ENCODE peak calls at places on chromosomes 11 and 22, in eight cellular contexts. M is thyroid gland, J is tibial nerve, W is A549, Q is upper lobe of left lung, C is HepG2, Z is spleen, E is HCT116. K is an unnamed sample.

GRCh38 chr11:2250041-2250440 is 20.3 kb downstream of the ASCL2 start:
- DNase-seq in M (no peak), J (no peak), W (no peak), Q (no peak), C (no peak), Z (peak), E (no peak), K (no peak)

GRCh38 chr11:118398797-118399564 is 2.4 kb upstream of the ATP5MG start:
- DNase-seq in M (no peak), J (no peak), W (no peak), Q (no peak), C (no peak), Z (no peak), E (no peak), K (no peak)

GRCh38 chr22:26295583-26296126 is 126.4 kb downstream of the SEZ6L start:
- DNase-seq in M (no peak), J (no peak), W (no peak), Q (no peak), C (no peak), Z (no peak), E (no peak), K (no peak)

GRCh38 chr22:43197271-43197941 is 10.5 kb upstream of the TTLL12 start:
- DNase-seq in M (peak), J (no peak), W (no peak), Q (peak), C (no peak), Z (no peak), E (no peak), K (no peak)

GRCh38 chr11:15852179-15852578 is 504.2 kb downstream of the SOX6 start:
- DNase-seq in M (no peak), J (no peak), W (peak), Q (no peak), C (peak), Z (no peak), E (peak), K (no peak)

GRCh38 chr11:44332665-44333064 is 22.7 kb upstream of the ALX4 start:
- DNase-seq in M (no peak), J (no peak), W (no peak), Q (no peak), C (no peak), Z (no peak), E (no peak), K (no peak)

GRCh38 chr11:117908261-117908895 is 20.8 kb downstream of the TMPRSS13 start:
- DNase-seq in M (no peak), J (no peak), W (no peak), Q (peak), C (no peak), Z (peak), E (no peak), K (no peak)

GRCh38 chr22:43186272-43187170 is at the start of gene TTLL12:
- DNase-seq in M (peak), J (no peak), W (peak), Q (peak), C (no peak), Z (peak), E (no peak), K (no peak)

GRCh38 chr11:72864692-72865655 is 50.8 kb downstream of the ATG16L2 start:
- DNase-seq in M (no peak), J (no peak), W (no peak), Q (no peak), C (no peak), Z (no peak), E (no peak), K (no peak)

GRCh38 chr11:73384871-73385692 is 8.9 kb downstream of the RELT start:
- DNase-seq in M (no peak), J (no peak), W (no peak), Q (peak), C (no peak), Z (peak), E (no peak), K (no peak)

GRCh38 chr22:39428597-39429071 is 28.2 kb upstream of the MGAT3 start:
- DNase-seq in M (no peak), J (no peak), W (no peak), Q (no peak), C (no peak), Z (peak), E (no peak), K (no peak)

GRCh38 chr22:20319041-20319744 is 667 bp downstream of the DGCR6L start:
- DNase-seq in M (no peak), J (no peak), W (no peak), Q (no peak), C (no peak), Z (peak), E (no peak), K (no peak)

GRCh38 chr11:65551572-65552398 is 6.4 kb downstream of the LTBP3 start:
- DNase-seq in M (peak), J (no peak), W (peak), Q (peak), C (peak), Z (peak), E (peak), K (no peak)

GRCh38 chr11:109096266-109096665 is 325.7 kb upstream of the C11orf87 start:
- DNase-seq in M (no peak), J (no peak), W (no peak), Q (no peak), C (no peak), Z (no peak), E (no peak), K (no peak)

GRCh38 chr22:20027966-20028854 is 7.3 kb downstream of the TANGO2 start:
- DNase-seq in M (no peak), J (no peak), W (peak), Q (no peak), C (no peak), Z (peak), E (no peak), K (no peak)

GRCh38 chr22:30582051-30582450 is 7.6 kb upstream of the GAL3ST1 start:
- DNase-seq in M (no peak), J (no peak), W (no peak), Q (peak), C (no peak), Z (no peak), E (no peak), K (no peak)

GRCh38 chr11:128520886-128521696 is 66.3 kb downstream of the ETS1 start:
- DNase-seq in M (no peak), J (no peak), W (no peak), Q (no peak), C (no peak), Z (peak), E (no peak), K (no peak)
- TF ChIP-seq POLR2A in M (no peak), J (no peak), W (no peak), Q (no peak), C (no peak), Z (peak), E (no peak), K (no peak)

GRCh38 chr11:19234428-19234827 is 6.3 kb downstream of the E2F8 start:
- DNase-seq in M (no peak), J (no peak), W (no peak), Q (no peak), C (no peak), Z (no peak), E (no peak), K (no peak)

GRCh38 chr11:19237381-19237780 is 3.4 kb downstream of the E2F8 start:
- DNase-seq in M (no peak), J (no peak), W (no peak), Q (no peak), C (no peak), Z (no peak), E (no peak), K (no peak)

GRCh38 chr11:19229671-19230070 is 11.1 kb downstream of the E2F8 start:
- DNase-seq in M (no peak), J (no peak), W (no peak), Q (no peak), C (no peak), Z (no peak), E (no peak), K (no peak)

GRCh38 chr11:19228956-19229355 is 11.8 kb downstream of the E2F8 start:
- DNase-seq in M (no peak), J (no peak), W (no peak), Q (no peak), C (no peak), Z (no peak), E (no peak), K (no peak)

GRCh38 chr11:19232910-19233503 is 7.7 kb downstream of the E2F8 start:
- DNase-seq in M (no peak), J (no peak), W (peak), Q (no peak), C (no peak), Z (no peak), E (peak), K (peak)
- TF ChIP-seq POLR2A in M (no peak), J (no peak), W (no peak), Q (no peak), C (no peak), Z (no peak), E (no peak), K (no peak)

GRCh38 chr11:34910817-34911216 is 5.4 kb downstream of the APIP start:
- DNase-seq in M (no peak), J (no peak), W (no peak), Q (no peak), C (no peak), Z (no peak), E (no peak), K (no peak)

GRCh38 chr11:34916810-34917780 is 677 bp downstream of the PDHX start:
- DNase-seq in M (no peak), J (no peak), W (no peak), Q (no peak), C (no peak), Z (no peak), E (peak), K (peak)

GRCh38 chr11:34921156-34921555 is 4.7 kb downstream of the PDHX start:
- DNase-seq in M (no peak), J (no peak), W (no peak), Q (no peak), C (no peak), Z (no peak), E (no peak), K (no peak)

GRCh38 chr11:34915136-34916013 is 804 bp downstream of the APIP start:
- DNase-seq in M (no peak), J (no peak), W (no peak), Q (no peak), C (no peak), Z (no peak), E (no peak), K (no peak)

DNA sequence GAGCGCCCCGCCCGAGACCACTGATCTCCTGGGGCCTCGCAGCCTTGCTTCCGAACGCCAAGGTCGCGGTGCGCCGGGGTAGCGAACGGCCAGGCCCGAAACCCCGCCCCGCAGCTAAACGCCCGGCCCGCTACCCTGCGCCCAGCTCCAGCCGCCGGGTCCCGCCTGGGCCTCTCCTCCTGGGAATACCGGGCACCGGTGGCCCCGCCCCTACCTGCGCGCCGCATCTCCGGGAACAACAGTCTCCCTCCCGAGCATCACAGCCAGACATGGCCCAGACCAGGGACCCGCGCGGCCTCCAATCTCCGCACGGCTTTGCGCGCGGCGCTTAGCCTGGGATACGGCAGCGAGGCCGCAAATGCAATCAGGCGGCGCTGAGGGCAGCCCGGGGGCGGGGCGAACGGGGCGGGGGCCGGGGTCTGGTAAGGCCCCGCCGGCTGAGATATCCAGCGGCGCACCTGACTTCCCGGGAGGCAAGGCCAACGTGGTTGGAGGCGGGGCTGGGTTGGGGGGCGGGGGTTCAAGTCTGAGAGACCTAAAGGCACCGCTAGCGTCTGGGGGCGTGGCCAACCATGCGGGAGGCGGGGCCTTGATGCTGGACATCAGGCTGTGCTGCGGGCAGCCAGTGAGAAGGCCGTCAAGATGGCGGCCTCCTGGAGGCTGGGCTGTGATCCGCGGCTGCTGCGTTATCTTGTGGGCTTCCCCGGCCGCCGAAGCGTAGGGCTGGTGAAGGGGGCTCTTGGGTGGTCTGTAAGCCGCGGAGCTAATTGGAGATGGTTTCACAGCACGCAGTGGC is at the start of the genes APIP and PDHX:
- DNase-seq in M (peak), J (peak), W (peak), Q (peak), C (peak), Z (peak), E (peak), K (peak)
- TF ChIP-seq POLR2A in M (peak), J (peak), W (peak), Q (peak), C (peak), Z (peak), E (peak), K (peak)

GRCh38 chr11:69443968-69444364 is 37.5 kb upstream of the LINC01488 start:
- DNase-seq in M (peak), J (no peak), W (no peak), Q (no peak), C (no peak), Z (peak), E (no peak), K (no peak)
- TF ChIP-seq POLR2A in M (no peak), J (no peak), W (no peak), Q (no peak), C (no peak), Z (no peak), E (no peak), K (no peak)

GRCh38 chr11:8068605-8069221 is 12.3 kb upstream of the TUB start:
- DNase-seq in M (peak), J (peak), W (peak), Q (no peak), C (peak), Z (peak), E (no peak), K (peak)
- TF ChIP-seq POLR2A in M (no peak), J (no peak), W (no peak), Q (no peak), C (no peak), Z (no peak), E (no peak), K (no peak)

DNA sequence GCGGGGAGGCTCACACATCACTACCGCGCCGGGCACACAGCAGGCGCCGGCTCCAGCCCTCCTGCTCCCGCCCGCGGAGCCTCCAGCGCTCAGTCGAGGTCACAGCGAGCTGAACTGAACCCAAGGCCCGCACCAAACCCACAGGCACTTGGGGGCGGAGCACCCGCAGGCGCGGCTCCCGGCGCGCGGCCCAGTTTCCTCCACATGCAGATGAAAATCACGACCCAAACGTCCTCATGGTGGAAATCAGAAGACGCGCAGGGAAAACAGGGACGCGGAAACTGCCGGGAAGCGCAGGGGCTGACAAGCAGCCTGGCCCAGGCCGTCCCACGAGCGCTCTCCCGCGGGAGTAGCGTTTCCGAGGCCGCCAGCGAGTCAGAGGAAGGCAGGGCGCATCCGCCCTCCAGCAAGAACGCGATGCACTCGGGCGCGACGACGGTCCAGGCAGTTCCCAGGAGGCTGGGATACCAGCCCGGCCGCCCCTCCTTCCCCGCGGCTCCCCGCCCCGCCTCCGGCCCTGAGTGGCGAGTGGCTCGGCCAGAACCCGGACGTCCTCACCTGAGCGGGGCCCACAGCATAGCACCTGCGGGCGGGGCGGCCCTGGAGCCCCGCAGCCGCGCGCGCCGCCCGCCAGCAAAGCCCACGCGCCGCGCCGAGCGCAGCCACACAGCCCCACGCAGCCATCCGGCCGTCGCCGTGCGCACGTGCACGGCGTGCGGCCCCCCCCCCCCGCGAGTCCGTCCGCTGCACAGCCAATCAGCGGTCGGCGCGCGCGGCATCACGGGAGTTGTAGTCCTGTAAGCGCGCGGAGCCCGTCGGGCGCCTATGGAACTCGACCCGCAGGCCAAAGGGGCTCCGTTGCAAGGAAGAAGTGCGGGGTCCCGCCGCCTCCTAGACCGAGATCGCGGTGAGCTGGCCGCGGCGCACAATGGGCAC is at the start of gene HDHD5:
- DNase-seq in M (peak), J (peak), W (peak), Q (peak), C (no peak), Z (peak), E (peak), K (peak)
- TF ChIP-seq POLR2A in M (no peak), J (peak), W (peak), Q (peak), C (no peak), Z (no peak), E (peak), K (peak)

GRCh38 chr22:41900652-41901312 is 14.1 kb downstream of the SHISA8 start:
- DNase-seq in M (no peak), J (no peak), W (no peak), Q (no peak), C (no peak), Z (peak), E (no peak), K (no peak)

GRCh38 chr22:41904450-41905410 is 10.1 kb downstream of the SHISA8 start:
- DNase-seq in M (no peak), J (no peak), W (no peak), Q (peak), C (no peak), Z (no peak), E (no peak), K (no peak)

GRCh38 chr22:41902932-41903421 is 11.9 kb downstream of the SHISA8 start:
- DNase-seq in M (peak), J (no peak), W (no peak), Q (peak), C (no peak), Z (no peak), E (no peak), K (no peak)

GRCh38 chr22:41899992-41900651 is 14.8 kb downstream of the SHISA8 start:
- DNase-seq in M (no peak), J (no peak), W (no peak), Q (no peak), C (no peak), Z (peak), E (no peak), K (no peak)

GRCh38 chr22:41902016-41902415 is 12.9 kb downstream of the SHISA8 start:
- DNase-seq in M (no peak), J (no peak), W (no peak), Q (no peak), C (no peak), Z (no peak), E (no peak), K (no peak)
- TF ChIP-seq POLR2A in M (no peak), J (no peak), W (no peak), Q (no peak), C (no peak), Z (no peak), E (no peak), K (no peak)

GRCh38 chr11:13923716-13924650 is 38.5 kb upstream of the SPON1 start:
- DNase-seq in M (peak), J (no peak), W (no peak), Q (no peak), C (no peak), Z (no peak), E (peak), K (no peak)
- TF ChIP-seq POLR2A in M (no peak), J (no peak), W (no peak), Q (no peak), C (no peak), Z (no peak), E (no peak), K (no peak)

GRCh38 chr22:37023743-37024338 is 4.3 kb downstream of the MPST start:
- DNase-seq in M (no peak), J (no peak), W (no peak), Q (no peak), C (peak), Z (no peak), E (no peak), K (no peak)
- TF ChIP-seq POLR2A in M (no peak), J (no peak), W (no peak), Q (no peak), C (no peak), Z (no peak), E (no peak), K (no peak)

DNA sequence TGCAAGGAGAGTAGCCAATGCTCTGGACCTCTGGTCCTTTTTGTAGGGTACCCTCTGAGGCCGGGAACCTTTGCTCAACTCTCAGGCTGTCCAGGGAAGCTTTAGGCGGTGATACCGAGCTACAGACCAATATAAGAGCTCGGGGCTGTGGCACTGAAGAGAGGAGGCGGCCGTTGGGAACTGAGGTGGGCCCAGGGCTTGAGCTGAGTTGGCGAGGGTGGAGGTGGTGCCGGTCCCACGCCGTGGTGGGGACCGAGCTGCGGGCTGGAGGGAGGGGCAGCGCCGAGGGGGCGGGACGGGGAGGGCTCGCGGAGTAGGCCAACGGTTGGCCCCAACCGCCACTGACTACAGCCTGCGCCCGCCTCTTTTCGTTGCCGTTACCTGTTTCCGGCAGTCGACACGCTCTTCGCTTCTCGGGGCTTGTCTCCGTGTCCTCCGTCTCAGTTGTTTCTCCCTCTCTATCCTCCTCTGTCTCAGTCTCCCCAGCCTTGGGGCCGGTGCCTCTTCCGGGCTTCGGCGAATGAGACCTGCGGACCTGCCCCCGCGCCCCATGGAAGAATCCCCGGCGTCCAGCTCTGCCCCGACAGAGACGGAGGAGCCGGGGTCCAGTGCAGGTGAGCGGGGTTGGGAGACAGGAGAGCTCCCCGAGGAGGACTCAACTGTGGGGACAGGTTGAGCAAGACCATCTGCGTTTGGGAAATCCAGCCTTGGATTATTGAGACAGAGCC is at the start of gene NEU3:
- DNase-seq in M (peak), J (peak), W (peak), Q (peak), C (peak), Z (peak), E (peak), K (peak)
- TF ChIP-seq POLR2A in M (no peak), J (no peak), W (peak), Q (peak), C (peak), Z (no peak), E (peak), K (peak)

K was measured in H54.